ENCODE peak calls at places on chromosomes 12 and 14, in ten cellular contexts. S is transverse colon; X is lower lobe of right lung; J is mammary epithelial cell; N is CD8-positive, alpha-beta memory T cell; I is heart right ventricle; B is RWPE2; L is ovary; W is IMR-90; P is body of pancreas. Q is an unnamed sample.

GRCh38 chr14:35287481-35288013 is 4.6 kb upstream of the PSMA6 start:
- DNase-seq in S (peak; percentile 12), X (no peak), J (peak; percentile 52), N (no peak), I (no peak), B (no peak), L (no peak), W (no peak), P (peak; percentile 19), Q (no peak)

GRCh38 chr12:107501681-107502080 is 183.9 kb upstream of the PWP1 start:
- DNase-seq in S (no peak), X (no peak), J (no peak), N (no peak), I (no peak), B (no peak), L (no peak), W (no peak), P (no peak), Q (no peak)

GRCh38 chr12:58504539-58504938 is 415.8 kb downstream of the LRIG3 start:
- DNase-seq in S (no peak), X (no peak), J (peak; percentile 74), N (no peak), I (no peak), B (no peak), L (no peak), W (peak; percentile 66), P (no peak), Q (no peak)

GRCh38 chr14:104136472-104137296 is 1.7 kb upstream of the KIF26A start:
- DNase-seq in S (no peak), X (peak; percentile 43), J (no peak), N (peak; percentile 31), I (peak; percentile 16), B (peak; percentile 67), L (peak; percentile 16), W (no peak), P (no peak), Q (no peak)

GRCh38 chr12:69225251-69225910 is 14.0 kb upstream of the CPSF6 start:
- DNase-seq in S (no peak), X (no peak), J (no peak), N (no peak), I (no peak), B (no peak), L (no peak), W (no peak), P (no peak), Q (no peak)

GRCh38 chr14:105064721-105065143 is 498 bp downstream of the GPR132 start:
- DNase-seq in S (peak; percentile 47), X (no peak), J (no peak), N (peak; percentile 69), I (no peak), B (no peak), L (no peak), W (peak; percentile 69), P (no peak), Q (no peak)

GRCh38 chr12:113500662-113501435 is 29.2 kb upstream of the LHX5 start:
- DNase-seq in S (no peak), X (no peak), J (no peak), N (no peak), I (no peak), B (no peak), L (no peak), W (no peak), P (no peak), Q (no peak)

GRCh38 chr12:72189266-72189665 is 82.9 kb upstream of the TRHDE start:
- DNase-seq in S (no peak), X (no peak), J (peak; percentile 39), N (no peak), I (no peak), B (no peak), L (no peak), W (no peak), P (no peak), Q (no peak)

GRCh38 chr12:120581998-120582397 is 796 bp upstream of the POP5 start:
- DNase-seq in S (no peak), X (no peak), J (no peak), N (no peak), I (no peak), B (no peak), L (no peak), W (peak; percentile 10), P (no peak), Q (no peak)

GRCh38 chr14:68777644-68778043 is 15.2 kb downstream of the ZFP36L1 start:
- DNase-seq in S (no peak), X (no peak), J (no peak), N (no peak), I (no peak), B (no peak), L (no peak), W (no peak), P (no peak), Q (no peak)

GRCh38 chr12:66036317-66036716 is 94.2 kb downstream of the LLPH start:
- DNase-seq in S (no peak), X (no peak), J (peak; percentile 94), N (no peak), I (peak; percentile 24), B (peak; percentile 77), L (no peak), W (peak; percentile 92), P (peak; percentile 42), Q (no peak)

GRCh38 chr12:51759175-51759574 is 89.3 kb downstream of the FIGNL2 start:
- DNase-seq in S (no peak), X (no peak), J (peak; percentile 24), N (no peak), I (no peak), B (no peak), L (no peak), W (peak; percentile 72), P (no peak), Q (no peak)

GRCh38 chr12:51763743-51764142 is 84.8 kb downstream of the FIGNL2 start:
- DNase-seq in S (no peak), X (no peak), J (no peak), N (no peak), I (no peak), B (no peak), L (no peak), W (no peak), P (no peak), Q (no peak)

GRCh38 chr12:51759695-51760094 is 88.8 kb downstream of the FIGNL2 start:
- DNase-seq in S (no peak), X (no peak), J (no peak), N (no peak), I (no peak), B (no peak), L (no peak), W (no peak), P (no peak), Q (no peak)

GRCh38 chr12:51755251-51755650 is 93.3 kb downstream of the FIGNL2 start:
- DNase-seq in S (no peak), X (no peak), J (no peak), N (no peak), I (no peak), B (no peak), L (no peak), W (no peak), P (no peak), Q (no peak)

DNA sequence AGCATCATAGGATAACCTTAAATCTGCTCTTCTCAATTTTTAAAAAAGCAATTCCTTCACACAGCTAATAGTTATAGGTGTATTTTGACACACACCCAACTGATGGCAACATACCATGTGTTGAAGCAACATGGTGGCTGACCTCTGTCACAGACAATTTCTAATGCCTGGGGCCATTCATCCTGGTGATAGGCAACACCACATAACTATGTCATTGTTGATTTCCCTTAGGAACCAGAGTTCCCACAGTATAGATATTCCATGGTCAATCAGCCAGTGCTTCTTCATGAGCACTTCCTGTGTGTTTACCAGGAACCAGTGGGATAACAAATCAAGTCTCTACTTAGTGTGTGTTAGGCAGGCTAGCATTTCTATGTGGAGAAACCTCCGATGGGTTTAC is 88.3 kb downstream of the FIGNL2 start:
- DNase-seq in S (no peak), X (no peak), J (no peak), N (no peak), I (no peak), B (no peak), L (no peak), W (no peak), P (no peak), Q (no peak)
- H3K27ac ChIP-seq in S (no peak overlapping the region), X (no peak overlapping the region), J (no peak overlapping the region), N (no peak overlapping the region), I (no peak overlapping the region), B (no peak overlapping the region), L (no peak overlapping the region), W (no peak overlapping the region), P (no peak overlapping the region), Q (no peak overlapping the region)

DNA sequence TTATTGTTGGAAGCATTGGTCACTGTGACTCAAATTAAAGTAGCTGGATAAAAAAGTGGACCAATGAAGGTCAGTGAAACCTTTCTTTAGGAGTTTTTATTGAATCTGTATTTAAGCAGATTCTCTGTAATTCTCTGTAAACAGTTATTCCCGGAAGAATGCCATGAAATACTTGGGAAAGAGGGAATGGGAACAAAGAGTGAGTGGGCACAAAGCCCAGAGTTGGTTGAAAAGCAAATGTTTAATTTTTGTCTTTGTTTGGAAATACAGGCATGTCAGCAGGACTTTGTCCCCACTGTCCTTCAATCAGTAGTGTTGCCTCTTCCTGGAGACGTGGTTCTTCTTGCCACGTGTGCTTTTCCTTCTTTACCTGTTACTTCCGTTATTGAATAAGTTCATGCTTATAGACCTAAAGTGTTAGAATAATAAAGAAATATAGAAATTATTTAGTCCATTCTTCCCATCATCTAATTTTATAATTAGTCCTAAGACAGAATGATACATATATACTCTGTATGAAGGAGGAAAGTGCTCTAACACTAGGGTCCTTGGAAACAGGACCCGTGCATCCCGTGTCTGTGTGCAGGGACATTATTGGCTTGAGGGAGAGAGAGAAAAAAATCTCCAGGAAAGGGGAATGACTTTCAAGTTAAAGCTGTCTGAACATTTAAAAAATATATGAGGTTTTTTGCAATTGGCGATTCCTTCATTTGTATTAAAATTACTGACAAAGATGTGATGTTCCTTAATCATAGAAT is 2.0 kb upstream of the ANG start:
- DNase-seq in S (peak; percentile 45), X (no peak), J (no peak), N (no peak), I (no peak), B (no peak), L (no peak), W (no peak), P (peak; percentile 51), Q (peak; percentile 39)
- H3K4me3 ChIP-seq in S (peak overlapping the region; percentile 61), X (peak overlapping the region; percentile 81), J (no peak overlapping the region), N (no peak overlapping the region), I (no peak overlapping the region), B (no peak overlapping the region), L (peak overlapping the region; percentile 82), W (no peak overlapping the region), P (peak overlapping the region; percentile 2), Q (no peak overlapping the region)

GRCh38 chr12:2198088-2198501 is 145.3 kb downstream of the CACNA1C start:
- DNase-seq in S (no peak), X (no peak), J (peak; percentile 63), N (no peak), I (no peak), B (no peak), L (no peak), W (peak; percentile 64), P (no peak), Q (peak; percentile 44)
- H3K27ac ChIP-seq in S (peak overlapping the region; percentile 61), X (no peak overlapping the region), J (no peak overlapping the region), N (no peak overlapping the region), I (peak overlapping the region; percentile 82), B (no peak overlapping the region), L (no peak overlapping the region), W (no peak overlapping the region), P (no peak overlapping the region), Q (no peak overlapping the region)

DNA sequence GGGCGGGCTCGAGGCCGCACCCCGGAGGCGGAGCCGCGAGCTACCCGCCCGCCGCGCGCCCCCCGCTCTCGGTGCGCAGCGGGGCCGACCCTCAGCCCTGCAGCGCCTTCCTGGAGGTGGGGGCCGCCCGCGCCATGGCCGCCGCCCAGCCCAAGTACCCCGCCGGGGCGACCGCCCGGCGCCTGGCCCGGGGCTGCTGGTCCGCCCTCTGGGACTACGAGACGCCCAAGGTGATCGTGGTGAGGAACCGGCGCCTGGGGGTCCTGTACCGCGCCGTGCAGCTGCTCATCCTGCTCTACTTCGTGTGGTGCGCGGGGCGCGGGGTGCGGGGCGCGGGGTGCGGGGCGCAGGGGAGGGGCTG is at the start of gene P2RX2:
- DNase-seq in S (no peak), X (no peak), J (no peak), N (peak; percentile 14), I (no peak), B (no peak), L (no peak), W (no peak), P (no peak), Q (no peak)
- H3K4me3 ChIP-seq in S (peak within 1 kb of the TSS; percentile 28), X (peak within 1 kb of the TSS; percentile 31), J (no peak within 1 kb of the TSS), N (no peak within 1 kb of the TSS), I (no peak within 1 kb of the TSS), B (no peak within 1 kb of the TSS), L (no peak within 1 kb of the TSS), W (no peak within 1 kb of the TSS), P (no peak within 1 kb of the TSS), Q (no peak within 1 kb of the TSS)